ENCODE peak calls at places on chromosomes 7 and 10, in eight cellular contexts. B, Q, E, P, F, S, L and K are unnamed samples.

GRCh38 chr10:60230892-60231291 is 158.8 kb downstream of the ANK3 start:
- DNase-seq in B (no peak), Q (no peak), E (no peak), P (no peak), F (no peak), S (no peak), L (no peak), K (peak)

GRCh38 chr7:132161231-132161915 is 414.9 kb downstream of the PLXNA4 start:
- DNase-seq in B (no peak), Q (no peak), E (peak), P (no peak), F (no peak), S (no peak), L (no peak), K (no peak)

GRCh38 chr7:19284596-19285300 is 139.5 kb upstream of the FERD3L start:
- DNase-seq in B (no peak), Q (no peak), E (no peak), P (no peak), F (no peak), S (no peak), L (no peak), K (no peak)

GRCh38 chr7:23332881-23333612 is 33.9 kb downstream of the MALSU1 start:
- DNase-seq in B (no peak), Q (peak), E (peak), P (no peak), F (peak), S (no peak), L (no peak), K (peak)

GRCh38 chr10:99532687-99533495 is at the start of gene NKX2-3:
- DNase-seq in B (no peak), Q (peak), E (no peak), P (peak), F (no peak), S (no peak), L (no peak), K (no peak)

GRCh38 chr10:97612386-97612785 is 20.9 kb downstream of the MORN4 start:
- DNase-seq in B (no peak), Q (no peak), E (no peak), P (no peak), F (no peak), S (no peak), L (peak), K (peak)

GRCh38 chr10:51260376-51260775 is 186.1 kb downstream of the PRKG1 start:
- DNase-seq in B (no peak), Q (no peak), E (no peak), P (no peak), F (no peak), S (no peak), L (no peak), K (no peak)

GRCh38 chr10:88064608-88065383 is 201.4 kb downstream of the PTEN start:
- DNase-seq in B (no peak), Q (peak), E (peak), P (peak), F (peak), S (no peak), L (peak), K (no peak)

DNA sequence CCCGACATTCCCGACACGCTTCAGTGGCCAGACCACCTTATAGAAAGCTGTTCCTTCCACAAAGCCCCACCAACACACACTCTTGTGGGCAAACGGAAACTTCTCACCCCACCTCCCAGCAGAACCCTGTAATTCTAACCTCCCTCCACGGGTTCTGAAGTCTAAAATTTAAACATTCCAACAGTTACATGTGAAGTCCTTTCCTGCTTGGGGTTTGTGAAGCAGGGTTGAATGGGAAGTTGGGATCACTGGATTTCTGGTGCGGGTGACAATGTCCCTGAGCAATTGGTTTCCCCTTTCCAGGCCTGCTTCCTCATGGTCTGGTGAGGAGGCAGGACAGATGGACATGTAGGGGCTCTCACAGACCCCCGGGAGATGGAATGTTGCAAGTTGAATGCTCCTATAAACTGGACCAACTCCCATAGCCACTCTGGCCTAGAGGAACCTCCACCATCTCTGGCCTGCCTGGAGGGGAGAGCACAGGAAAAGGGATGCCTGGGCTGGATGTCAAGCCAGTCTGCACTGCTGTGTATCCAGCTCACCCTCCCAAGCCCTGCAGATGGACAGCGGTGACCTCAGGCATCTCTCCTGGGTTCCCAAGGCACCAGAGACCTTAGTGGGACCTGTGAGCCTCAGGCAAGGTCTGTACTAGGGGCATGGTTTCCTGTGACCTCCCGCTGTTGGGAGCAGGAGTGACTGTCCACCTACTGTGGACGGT is 11.3 kb downstream of the PDAP1 start:
- DNase-seq in B (no peak), Q (no peak), E (no peak), P (no peak), F (no peak), S (no peak), L (no peak), K (no peak)
- H3K27ac ChIP-seq in B (no peak), Q (no peak), E (no peak), P (no peak), F (no peak), S (no peak), L (no peak), K (no peak)

GRCh38 chr10:73248259-73248724 is 1.2 kb upstream of the DNAJC9 start:
- DNase-seq in B (no peak), Q (no peak), E (no peak), P (no peak), F (no peak), S (no peak), L (no peak), K (no peak)

GRCh38 chr10:73251683-73252444 is 580 bp downstream of the MRPS16 start:
- DNase-seq in B (no peak), Q (no peak), E (no peak), P (no peak), F (no peak), S (no peak), L (no peak), K (no peak)

GRCh38 chr10:73247509-73248258 is 629 bp upstream of the DNAJC9 start:
- DNase-seq in B (no peak), Q (no peak), E (no peak), P (no peak), F (no peak), S (no peak), L (peak), K (no peak)

GRCh38 chr10:73253226-73253557 is 748 bp upstream of the MRPS16 start:
- DNase-seq in B (no peak), Q (no peak), E (no peak), P (no peak), F (no peak), S (no peak), L (no peak), K (no peak)

DNA sequence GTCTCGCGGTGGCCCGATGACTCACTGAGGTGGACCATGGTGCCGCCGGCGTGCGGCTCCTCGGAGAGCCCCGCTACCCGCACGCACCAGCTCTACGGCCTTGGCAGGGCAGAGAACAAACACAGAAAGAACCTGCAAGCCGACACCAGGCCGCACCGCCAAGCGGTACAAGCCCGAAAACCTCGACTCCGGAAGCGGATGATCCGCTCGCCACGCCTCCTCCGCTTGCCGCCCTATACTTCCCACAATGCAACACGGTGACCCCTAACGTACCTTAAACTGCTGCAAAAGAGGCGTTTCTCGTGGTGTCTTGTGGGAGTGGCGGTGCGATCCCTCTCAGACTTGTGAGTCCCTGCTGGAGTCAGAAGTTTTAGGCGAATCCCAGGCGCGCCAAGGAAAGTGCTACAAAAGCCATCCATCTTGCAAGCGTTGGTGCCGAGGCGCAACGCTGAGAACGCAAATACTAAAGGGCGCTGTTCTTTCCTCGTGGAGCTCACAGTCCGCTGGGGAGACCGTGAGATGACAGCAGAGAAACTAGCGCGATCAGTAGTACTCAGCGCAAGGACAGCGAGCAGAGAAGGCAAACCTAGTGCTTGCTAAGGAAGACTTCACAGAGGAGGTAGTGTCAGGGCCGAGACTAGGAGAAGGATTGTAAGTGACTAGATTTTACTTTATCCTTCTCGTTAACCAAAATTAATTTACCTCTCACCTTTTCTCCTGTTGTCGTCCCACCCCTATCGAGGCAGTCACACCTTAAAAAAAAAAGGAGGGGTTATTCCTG is at the start of gene MRPS16:
- DNase-seq in B (peak), Q (peak), E (peak), P (peak), F (peak), S (peak), L (peak), K (peak)
- TF ChIP-seq CTCF in B (no peak), Q (peak), E (peak), P (no peak), F (no peak), S (peak), L (no peak), K (no peak)

GRCh38 chr7:30463400-30464145 is 15.0 kb downstream of the NOD1 start:
- DNase-seq in B (no peak), Q (no peak), E (no peak), P (no peak), F (no peak), S (no peak), L (no peak), K (peak)
- H3K27ac ChIP-seq in B (no peak), Q (no peak), E (no peak), P (peak), F (peak), S (no peak), L (no peak), K (no peak)

DNA sequence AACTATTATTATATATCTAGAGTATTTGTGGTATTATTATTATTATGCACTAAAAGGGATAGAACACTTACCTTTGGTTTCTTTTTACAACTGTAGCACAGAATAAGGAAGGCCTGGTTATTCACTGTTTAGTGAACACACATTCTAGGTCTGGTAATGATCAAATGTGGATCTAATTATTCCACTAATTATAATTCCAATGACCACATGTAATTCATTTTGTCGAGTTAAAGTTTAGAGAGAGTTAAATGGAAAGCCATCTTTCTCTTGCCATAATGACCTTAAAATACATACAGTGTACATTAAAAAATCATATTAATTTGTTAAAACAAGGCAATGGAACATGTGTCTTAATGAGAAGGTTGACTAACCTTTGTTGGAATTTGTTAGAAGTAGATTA is 147.8 kb downstream of the SEM1 start:
- DNase-seq in B (no peak), Q (no peak), E (no peak), P (no peak), F (no peak), S (no peak), L (no peak), K (no peak)
- TF ChIP-seq CTCF in B (no peak), Q (no peak), E (no peak), P (no peak), F (no peak), S (no peak), L (no peak), K (no peak)

DNA sequence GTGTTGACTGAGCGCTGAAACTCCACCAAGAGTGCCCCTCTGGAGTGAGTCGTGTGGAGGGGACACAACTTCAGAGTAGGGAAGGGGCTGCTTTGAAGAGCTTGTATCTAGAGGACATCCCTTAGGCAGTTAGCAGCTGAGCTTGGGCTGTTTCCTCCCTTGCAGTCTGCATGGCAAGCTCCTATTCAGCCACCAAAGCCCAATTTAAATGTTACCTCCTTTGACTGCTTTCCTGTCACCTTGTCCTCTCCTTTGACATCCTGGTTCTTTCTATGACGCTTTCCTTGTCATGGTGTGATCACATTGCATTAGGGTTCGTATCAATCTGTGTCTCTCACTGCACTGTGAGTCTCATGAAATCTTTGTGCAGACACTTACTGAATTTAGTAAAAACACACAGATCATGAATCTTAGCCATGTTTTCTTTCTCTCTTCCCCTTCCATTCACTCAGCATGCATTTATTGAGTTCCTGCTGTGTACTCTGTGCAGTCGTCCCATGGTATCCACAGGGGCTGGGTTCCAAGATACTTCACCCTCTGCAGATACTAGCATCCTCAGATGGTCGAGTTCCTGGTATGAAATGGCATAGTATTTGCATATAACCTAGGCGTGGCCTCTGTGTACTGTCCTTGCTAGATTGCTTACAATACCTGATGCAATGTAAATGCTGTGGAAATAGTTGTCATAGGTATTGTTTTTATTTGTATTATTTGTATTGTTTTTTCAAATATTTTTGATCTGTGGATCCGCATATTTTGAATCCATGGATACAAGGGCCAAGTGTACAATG is 228.5 kb downstream of the CCDC3 start:
- DNase-seq in B (no peak), Q (no peak), E (no peak), P (no peak), F (no peak), S (no peak), L (no peak), K (no peak)
- H3K27ac ChIP-seq in B (no peak), Q (no peak), E (no peak), P (no peak), F (no peak), S (no peak), L (no peak), K (no peak)

DNA sequence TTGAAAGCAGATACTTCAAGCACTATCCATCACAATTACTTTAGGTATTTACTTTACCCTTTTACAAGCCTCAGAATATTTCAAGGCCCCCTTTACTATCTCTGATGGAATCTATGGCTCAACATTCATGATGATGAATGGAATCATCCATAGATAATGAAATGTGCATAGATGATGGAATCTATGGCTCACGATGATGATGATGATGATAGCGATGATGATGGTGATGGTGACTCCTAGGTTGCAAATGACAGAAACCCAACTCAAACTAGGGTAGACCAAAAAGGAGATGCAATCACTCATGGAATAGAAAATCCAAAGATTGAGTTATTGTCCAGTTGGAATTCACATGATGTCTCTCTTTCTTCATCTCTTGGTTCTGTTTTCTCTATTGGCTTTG is 55.7 kb downstream of the NEBL start:
- DNase-seq in B (no peak), Q (no peak), E (no peak), P (no peak), F (no peak), S (no peak), L (no peak), K (no peak)
- TF ChIP-seq CTCF in B (no peak), Q (no peak), E (no peak), P (no peak), F (no peak), S (no peak), L (no peak), K (no peak)

GRCh38 chr7:77979219-77979618 is 180.6 kb downstream of the PHTF2 start:
- DNase-seq in B (no peak), Q (no peak), E (no peak), P (no peak), F (no peak), S (no peak), L (no peak), K (no peak)

GRCh38 chr7:77980087-77980713 is 181.6 kb downstream of the PHTF2 start:
- DNase-seq in B (no peak), Q (no peak), E (no peak), P (no peak), F (no peak), S (no peak), L (no peak), K (no peak)

DNA sequence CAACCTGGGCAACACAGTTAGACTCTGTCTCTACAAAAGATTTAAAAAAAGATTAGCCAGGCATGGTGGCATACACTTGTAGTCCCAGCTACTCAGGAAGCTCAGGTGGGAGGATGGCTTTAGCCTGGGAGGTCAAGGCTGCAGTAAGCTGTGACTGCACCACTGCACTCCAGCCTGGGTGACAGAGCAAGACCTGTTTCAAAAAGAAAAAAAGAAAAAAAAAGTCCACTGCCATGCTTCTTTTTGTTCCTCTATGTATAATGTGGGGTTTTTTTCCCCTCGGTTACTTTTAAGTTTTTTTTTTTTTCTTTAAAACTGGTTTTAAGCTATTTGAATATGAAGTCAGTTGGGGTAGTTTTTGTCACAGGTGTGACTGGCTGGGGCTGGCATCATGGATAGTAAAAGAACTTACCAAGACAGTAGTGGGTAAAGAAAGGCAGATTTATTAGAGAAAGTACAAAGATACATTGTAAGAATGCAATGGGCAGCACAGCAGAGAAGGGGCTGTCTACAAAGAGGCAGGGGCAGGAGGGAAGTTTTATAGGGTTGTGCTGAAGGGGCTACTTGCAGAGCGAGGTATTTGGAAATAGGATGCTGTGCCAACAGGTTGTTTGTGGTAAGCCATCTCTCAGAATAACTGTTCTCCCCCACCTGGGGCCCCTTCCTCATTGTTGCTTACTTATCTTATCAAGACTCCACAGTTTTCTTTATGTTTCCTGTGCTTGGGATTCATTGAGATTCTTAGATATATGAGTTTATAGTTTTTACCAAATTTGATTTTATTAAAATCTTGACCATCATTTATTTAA is 177.3 kb downstream of the PHTF2 start:
- DNase-seq in B (no peak), Q (no peak), E (no peak), P (no peak), F (no peak), S (no peak), L (no peak), K (no peak)
- H3K27ac ChIP-seq in B (no peak), Q (no peak), E (no peak), P (no peak), F (no peak), S (no peak), L (no peak), K (no peak)